ENCODE peak calls at places on chromosome 9, in five cellular contexts. One of them, this sample, is unnamed.

GRCh38 chr9:78778314-78778713 is 481.4 kb downstream of the PSAT1 start:
- DNase-seq in A549: no peak
- DNase-seq in HepG2: no peak
- DNase-seq in GM12878: no peak
- DNase-seq in K562: no peak
- DNase-seq in this sample: no peak

GRCh38 chr9:110969971-110970381 is 68.3 kb downstream of the LPAR1 start:
- DNase-seq in K562: no peak
- DNase-seq in HepG2: peak; percentile 5
- DNase-seq in A549: peak; percentile 18
- DNase-seq in GM12878: no peak
- DNase-seq in this sample: no peak

GRCh38 chr9:129778469-129778868 is 24.5 kb upstream of the TOR1B start:
- DNase-seq in GM12878: no peak
- DNase-seq in HepG2: no peak
- DNase-seq in A549: no peak
- DNase-seq in K562: no peak
- DNase-seq in this sample: no peak

GRCh38 chr9:137309368-137310189 is 7.5 kb upstream of the NRARP start:
- DNase-seq in K562: no peak
- DNase-seq in A549: no peak
- DNase-seq in GM12878: no peak
- DNase-seq in HepG2: no peak
- DNase-seq in this sample: no peak

GRCh38 chr9:136204838-136205706 is at the start of gene LHX3:
- DNase-seq in K562: peak; percentile 66
- DNase-seq in GM12878: no peak
- DNase-seq in A549: no peak
- DNase-seq in HepG2: no peak
- DNase-seq in this sample: peak; percentile 83

GRCh38 chr9:120970249-120970648 is 43.7 kb upstream of the TRAF1 start:
- DNase-seq in HepG2: peak; percentile 20
- DNase-seq in GM12878: no peak
- DNase-seq in A549: no peak
- DNase-seq in K562: no peak
- DNase-seq in this sample: no peak

GRCh38 chr9:127637322-127637847 is 25.3 kb downstream of the STXBP1 start:
- DNase-seq in K562: no peak
- DNase-seq in A549: no peak
- DNase-seq in HepG2: peak; percentile 38
- DNase-seq in GM12878: no peak
- DNase-seq in this sample: no peak

GRCh38 chr9:110452227-110452801 is 114.7 kb upstream of the TXNDC8 start:
- DNase-seq in A549: no peak
- DNase-seq in K562: no peak
- DNase-seq in GM12878: no peak
- DNase-seq in HepG2: no peak
- DNase-seq in this sample: no peak

GRCh38 chr9:72440383-72440782 is 75.4 kb upstream of the ZFAND5 start:
- DNase-seq in GM12878: no peak
- DNase-seq in A549: no peak
- DNase-seq in K562: no peak
- DNase-seq in HepG2: no peak
- DNase-seq in this sample: no peak

GRCh38 chr9:89999534-90000370 is 394.9 kb downstream of the GADD45G start:
- DNase-seq in GM12878: peak; percentile 61
- DNase-seq in A549: peak; percentile 18
- DNase-seq in K562: no peak
- DNase-seq in HepG2: peak; percentile 55
- DNase-seq in this sample: no peak

GRCh38 chr9:21803674-21804048 is 1.2 kb downstream of the MTAP start:
- DNase-seq in GM12878: no peak
- DNase-seq in A549: no peak
- DNase-seq in K562: no peak
- DNase-seq in HepG2: no peak
- DNase-seq in this sample: no peak

GRCh38 chr9:88653926-88654325 is 118.9 kb downstream of the NXNL2 start:
- DNase-seq in HepG2: no peak
- DNase-seq in A549: no peak
- DNase-seq in GM12878: no peak
- DNase-seq in K562: no peak
- DNase-seq in this sample: no peak

GRCh38 chr9:125446581-125447094 is 185.0 kb downstream of the GAPVD1 start:
- DNase-seq in HepG2: no peak
- DNase-seq in GM12878: peak; percentile 92
- DNase-seq in A549: no peak
- DNase-seq in K562: no peak
- DNase-seq in this sample: no peak

GRCh38 chr9:12813960-12814876 is 39.4 kb downstream of the LURAP1L start:
- DNase-seq in HepG2: peak; percentile 92
- DNase-seq in A549: peak; percentile 71
- DNase-seq in GM12878: no peak
- DNase-seq in K562: no peak
- DNase-seq in this sample: no peak

GRCh38 chr9:4985376-4986266 is 549 bp downstream of the JAK2 start:
- DNase-seq in A549: no peak
- DNase-seq in HepG2: no peak
- DNase-seq in GM12878: no peak
- DNase-seq in K562: peak; percentile 42
- DNase-seq in this sample: no peak

GRCh38 chr9:127915325-127915752 is 1.5 kb downstream of the ST6GALNAC4 start:
- DNase-seq in K562: peak; percentile 43
- DNase-seq in HepG2: no peak
- DNase-seq in A549: no peak
- DNase-seq in GM12878: no peak
- DNase-seq in this sample: no peak

GRCh38 chr9:109519366-109519765 is 21.3 kb upstream of the PTPN3 start:
- DNase-seq in GM12878: no peak
- DNase-seq in K562: no peak
- DNase-seq in HepG2: no peak
- DNase-seq in A549: no peak
- DNase-seq in this sample: no peak

GRCh38 chr9:126226991-126227937 is 99.4 kb upstream of the MVB12B start:
- DNase-seq in K562: no peak
- DNase-seq in A549: no peak
- DNase-seq in HepG2: no peak
- DNase-seq in GM12878: no peak
- DNase-seq in this sample: no peak

GRCh38 chr9:132404228-132404881 is 2.3 kb downstream of the TTF1 start:
- DNase-seq in GM12878: no peak
- DNase-seq in A549: no peak
- DNase-seq in K562: no peak
- DNase-seq in HepG2: no peak
- DNase-seq in this sample: no peak

GRCh38 chr9:108724669-108725068 is 131.1 kb downstream of the ACTL7B start:
- DNase-seq in A549: no peak
- DNase-seq in GM12878: no peak
- DNase-seq in K562: no peak
- DNase-seq in HepG2: no peak
- DNase-seq in this sample: no peak

GRCh38 chr9:121883281-121884056 is 209.6 kb downstream of the TTLL11 start:
- DNase-seq in HepG2: no peak
- DNase-seq in K562: no peak
- DNase-seq in GM12878: no peak
- DNase-seq in A549: no peak
- DNase-seq in this sample: no peak

DNA sequence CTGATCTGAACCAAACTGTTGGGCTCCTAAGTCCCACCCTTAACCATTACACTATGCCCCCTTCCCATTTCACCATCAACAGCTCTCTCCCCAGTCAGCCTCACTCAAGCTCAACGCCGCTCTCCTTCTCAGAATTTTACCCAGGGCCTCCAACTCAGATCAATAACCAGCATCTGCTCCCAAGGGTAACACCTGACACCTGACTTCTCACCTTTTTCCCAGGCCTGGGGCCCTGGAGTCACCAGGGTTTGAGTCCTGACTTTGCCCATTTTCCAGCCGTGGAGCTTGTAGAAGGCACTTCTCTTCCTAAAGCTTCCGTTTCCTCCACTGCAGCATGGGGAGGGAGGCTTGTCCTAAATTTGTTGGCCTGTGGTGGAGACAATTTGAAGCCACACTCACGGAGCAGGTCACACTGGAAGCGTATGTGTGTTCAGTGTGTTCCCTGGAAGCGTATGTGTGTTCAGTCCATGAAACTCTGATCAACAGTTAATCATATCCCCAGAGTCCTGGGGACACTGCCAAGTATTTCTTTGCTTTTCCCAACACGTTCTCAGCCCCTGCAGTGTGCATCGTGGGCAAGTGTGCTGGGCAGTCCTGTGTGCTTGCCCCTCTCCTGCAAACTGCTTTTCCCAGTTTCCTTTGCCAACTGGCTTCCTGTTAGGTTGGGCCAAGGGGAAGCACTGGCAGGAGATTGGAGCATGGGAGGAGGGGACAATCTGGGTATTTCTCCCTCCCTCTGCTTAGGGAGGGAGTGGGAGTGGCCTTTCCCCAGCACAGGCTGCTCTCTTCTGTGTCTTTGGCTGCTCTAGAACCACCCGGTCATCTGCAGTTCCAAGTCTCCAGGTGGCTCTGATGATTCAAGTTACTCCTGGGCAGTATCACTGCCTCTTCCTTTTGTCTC is 36.9 kb upstream of the NEK6 start:
- DNase-seq in A549: peak; percentile 50
- DNase-seq in K562: no peak
- DNase-seq in HepG2: peak; percentile 44
- DNase-seq in GM12878: no peak
- DNase-seq in this sample: no peak
- TF ChIP-seq KDM1A in A549: no peak
- TF ChIP-seq KDM1A in K562: no peak
- TF ChIP-seq KDM1A in HepG2: no peak
- TF ChIP-seq KDM1A in GM12878: no peak
- TF ChIP-seq KDM1A in this sample: no peak

GRCh38 chr9:8408575-8409190 is 609.1 kb upstream of the DMAC1 start:
- DNase-seq in HepG2: no peak
- DNase-seq in K562: no peak
- DNase-seq in GM12878: no peak
- DNase-seq in A549: no peak
- DNase-seq in this sample: no peak
- TF ChIP-seq KDM1A in HepG2: no peak
- TF ChIP-seq KDM1A in K562: no peak
- TF ChIP-seq KDM1A in GM12878: no peak
- TF ChIP-seq KDM1A in A549: no peak
- TF ChIP-seq KDM1A in this sample: no peak

GRCh38 chr9:69157751-69158466 is 16.2 kb upstream of the TJP2 start:
- DNase-seq in GM12878: no peak
- DNase-seq in HepG2: no peak
- DNase-seq in K562: no peak
- DNase-seq in A549: no peak
- DNase-seq in this sample: no peak
- TF ChIP-seq KDM1A in GM12878: no peak
- TF ChIP-seq KDM1A in HepG2: no peak
- TF ChIP-seq KDM1A in K562: no peak
- TF ChIP-seq KDM1A in A549: no peak
- TF ChIP-seq KDM1A in this sample: no peak

GRCh38 chr9:93035821-93036351 is 22.6 kb upstream of the SUSD3 start:
- DNase-seq in GM12878: no peak
- DNase-seq in K562: peak; percentile 45
- DNase-seq in HepG2: no peak
- DNase-seq in A549: no peak
- DNase-seq in this sample: no peak

GRCh38 chr9:93035106-93035660 is 23.3 kb upstream of the SUSD3 start:
- DNase-seq in HepG2: no peak
- DNase-seq in K562: no peak
- DNase-seq in A549: no peak
- DNase-seq in GM12878: no peak
- DNase-seq in this sample: no peak

GRCh38 chr9:93032545-93032944 is 26.0 kb upstream of the SUSD3 start:
- DNase-seq in K562: no peak
- DNase-seq in GM12878: no peak
- DNase-seq in A549: no peak
- DNase-seq in HepG2: no peak
- DNase-seq in this sample: no peak

GRCh38 chr9:93031629-93032431 is 26.7 kb upstream of the SUSD3 start:
- DNase-seq in GM12878: no peak
- DNase-seq in HepG2: no peak
- DNase-seq in A549: no peak
- DNase-seq in K562: no peak
- DNase-seq in this sample: no peak

GRCh38 chr9:93033541-93033940 is 25.0 kb upstream of the SUSD3 start:
- DNase-seq in K562: no peak
- DNase-seq in HepG2: no peak
- DNase-seq in A549: no peak
- DNase-seq in GM12878: no peak
- DNase-seq in this sample: no peak
- TF ChIP-seq KDM1A in K562: no peak
- TF ChIP-seq KDM1A in HepG2: no peak
- TF ChIP-seq KDM1A in A549: no peak
- TF ChIP-seq KDM1A in GM12878: no peak
- TF ChIP-seq KDM1A in this sample: no peak

DNA sequence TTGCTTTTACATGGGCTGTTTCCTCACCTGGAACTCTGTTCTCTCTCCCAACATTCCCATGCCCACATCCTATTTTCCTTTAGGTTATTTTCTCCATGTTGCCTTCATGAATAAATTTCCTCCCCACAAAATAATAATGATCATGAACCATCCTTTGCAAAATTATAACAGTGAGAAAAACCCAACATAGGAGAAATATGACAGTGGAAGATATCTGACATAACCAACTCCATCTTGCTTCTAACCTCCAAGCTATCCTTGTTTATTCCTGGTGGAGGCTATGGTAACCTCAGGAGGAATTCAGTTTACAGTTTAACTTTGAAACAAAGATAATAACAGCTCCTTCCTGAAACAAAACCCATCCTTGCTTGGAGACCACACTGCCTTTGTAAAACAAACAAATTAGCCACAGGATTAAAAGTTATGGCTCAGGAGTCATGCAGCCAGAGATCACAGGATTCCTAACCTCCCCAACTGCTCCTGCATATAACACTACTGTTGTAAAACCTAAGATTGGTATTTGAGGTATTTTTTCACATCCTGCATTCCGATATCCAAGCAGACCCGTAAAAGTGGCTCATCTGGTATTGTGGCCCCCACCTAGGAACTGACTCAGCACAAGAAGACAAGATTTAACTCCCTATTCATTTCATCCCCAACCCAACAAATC is 212.4 kb downstream of the TRIM32 start:
- DNase-seq in A549: no peak
- DNase-seq in K562: no peak
- DNase-seq in GM12878: no peak
- DNase-seq in HepG2: no peak
- DNase-seq in this sample: no peak
- TF ChIP-seq KDM1A in A549: no peak
- TF ChIP-seq KDM1A in K562: no peak
- TF ChIP-seq KDM1A in GM12878: no peak
- TF ChIP-seq KDM1A in HepG2: no peak
- TF ChIP-seq KDM1A in this sample: no peak